ENCODE peak calls at places on chromosomes 16 and 17, in ten cellular contexts. Y is thoracic aorta; H is neural crest cell; G is right atrium auricular region; J is tibial nerve; B is fibroblast of lung; V is colonic mucosa; K is fibroblast of mammary gland; C is CD8-positive, alpha-beta T cell; D is keratinocyte. R is an unnamed sample.

GRCh38 chr17:44351961-44352921 is 7.1 kb downstream of the GRN start:
- DNase-seq in Y (no peak), H (no peak), G (no peak), J (no peak), B (no peak), V (no peak), K (no peak), C (no peak), D (no peak), R (no peak)

GRCh38 chr16:55943257-55943656 is 68.1 kb upstream of the CES5A start:
- DNase-seq in Y (no peak), H (no peak), G (no peak), J (no peak), B (no peak), V (no peak), K (peak; percentile 5), C (no peak), D (no peak), R (no peak)

GRCh38 chr17:21298056-21298982 is 13.8 kb downstream of the MAP2K3 start:
- DNase-seq in Y (no peak), H (no peak), G (no peak), J (no peak), B (no peak), V (no peak), K (no peak), C (no peak), D (no peak), R (no peak)

GRCh38 chr16:57728336-57729181 is 7.0 kb upstream of the KATNB1 start:
- DNase-seq in Y (no peak), H (no peak), G (no peak), J (no peak), B (no peak), V (no peak), K (no peak), C (no peak), D (no peak), R (no peak)

GRCh38 chr17:37138726-37139125 is 190.0 kb downstream of the AATF start:
- DNase-seq in Y (no peak), H (no peak), G (no peak), J (no peak), B (no peak), V (no peak), K (no peak), C (no peak), D (no peak), R (no peak)

GRCh38 chr17:41127371-41127770 is 3.4 kb upstream of the KRTAP4-12 start:
- DNase-seq in Y (no peak), H (no peak), G (no peak), J (no peak), B (no peak), V (no peak), K (no peak), C (no peak), D (no peak), R (no peak)

GRCh38 chr17:43713494-43714162 is 45.0 kb downstream of the SOST start:
- DNase-seq in Y (no peak), H (peak; percentile 31), G (no peak), J (no peak), B (peak; percentile 34), V (peak; percentile 27), K (no peak), C (no peak), D (no peak), R (peak; percentile 36)

GRCh38 chr17:57406131-57406980 is 150.0 kb downstream of the MSI2 start:
- DNase-seq in Y (no peak), H (peak; percentile 49), G (no peak), J (no peak), B (peak; percentile 96), V (peak; percentile 26), K (no peak), C (no peak), D (no peak), R (no peak)

GRCh38 chr17:45098869-45099616 is 33.3 kb downstream of the PLCD3 start:
- DNase-seq in Y (peak; percentile 84), H (peak; percentile 89), G (peak; percentile 95), J (peak; percentile 93), B (peak; percentile 58), V (peak; percentile 89), K (peak; percentile 78), C (peak; percentile 80), D (no peak), R (peak; percentile 95)

GRCh38 chr16:70695351-70696070 is 9.7 kb upstream of the MTSS2 start:
- DNase-seq in Y (no peak), H (no peak), G (no peak), J (no peak), B (peak; percentile 41), V (peak; percentile 54), K (no peak), C (peak; percentile 29), D (no peak), R (no peak)
- TF ChIP-seq CTCF in Y (no peak), H (no peak), G (no peak), J (no peak), B (no peak), V (no peak), K (no peak), C (no peak), D (no peak), R (no peak)

DNA sequence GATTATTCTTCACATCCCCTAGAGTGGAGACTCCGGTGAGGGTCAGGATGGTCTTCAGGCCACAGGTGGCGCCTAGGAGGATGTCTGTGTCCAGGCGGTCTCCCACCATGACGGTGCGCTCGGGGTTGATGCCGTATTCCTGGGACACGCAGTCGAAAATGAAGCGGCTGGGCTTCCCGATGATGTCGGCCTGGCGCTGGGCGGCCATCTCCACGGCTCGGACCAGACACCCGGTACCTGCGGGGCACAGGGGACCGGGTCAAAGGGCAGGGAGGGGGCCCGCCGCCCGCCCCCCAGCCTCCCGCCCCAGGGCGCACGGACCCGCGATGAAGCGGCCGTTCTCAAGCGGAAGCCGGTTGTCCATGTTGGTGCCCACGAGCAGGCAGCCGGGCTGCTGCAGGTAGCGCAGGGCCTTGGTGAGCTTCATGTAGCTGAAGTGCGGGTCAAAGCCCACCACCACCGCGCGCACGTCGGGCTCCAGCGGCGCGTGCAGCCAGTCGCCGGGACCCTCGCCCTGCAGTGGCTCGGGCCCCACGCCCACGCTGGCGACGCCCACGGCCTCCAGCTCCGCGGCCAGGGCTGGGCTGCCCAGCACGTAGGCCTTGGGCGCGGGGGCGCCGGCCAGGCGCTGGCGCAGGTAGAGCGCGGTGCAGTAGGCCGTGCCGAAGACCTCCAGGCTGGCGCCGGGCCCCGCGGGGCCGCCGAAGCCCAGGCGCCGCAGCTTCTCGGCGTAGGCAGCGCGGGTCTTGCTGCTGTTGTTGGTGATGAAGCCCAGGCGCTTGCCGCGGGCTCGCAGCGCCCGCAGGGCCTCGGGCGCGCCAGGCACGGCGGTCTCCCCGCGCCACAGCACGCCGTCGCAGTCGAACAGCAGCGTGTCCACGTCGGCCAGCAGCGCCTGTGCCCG is 571 bp downstream of the PGP start:
- DNase-seq in Y (no peak), H (no peak), G (no peak), J (no peak), B (no peak), V (no peak), K (no peak), C (no peak), D (no peak), R (no peak)
- TF ChIP-seq CTCF in Y (no peak), H (no peak), G (no peak), J (no peak), B (no peak), V (no peak), K (no peak), C (no peak), D (no peak), R (no peak)

DNA sequence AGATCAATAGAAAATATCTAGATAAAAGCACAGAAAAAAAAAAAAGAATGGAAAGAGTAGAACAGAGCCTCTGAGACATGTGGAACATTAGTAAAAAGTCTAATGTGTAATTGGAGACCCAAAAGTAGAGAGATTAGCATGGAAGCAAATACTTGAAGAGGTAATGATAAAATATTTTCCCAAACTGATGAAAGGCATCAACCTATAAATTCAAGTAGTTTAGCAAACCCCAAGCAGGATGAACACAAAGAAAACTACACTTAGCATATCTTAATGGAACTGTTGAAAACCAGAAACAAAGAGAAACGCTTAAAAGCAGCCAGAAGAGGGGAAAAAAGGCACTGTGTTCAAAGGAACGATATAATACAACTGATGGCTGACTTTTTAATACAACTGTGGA is 16.4 kb downstream of the NF1 start:
- DNase-seq in Y (no peak), H (no peak), G (no peak), J (no peak), B (no peak), V (no peak), K (no peak), C (no peak), D (no peak), R (no peak)
- TF ChIP-seq CTCF in Y (no peak), H (no peak), G (no peak), J (no peak), B (no peak), V (no peak), K (no peak), C (no peak), D (no peak), R (no peak)

GRCh38 chr17:72826602-72827001 is 265.9 kb downstream of the SLC39A11 start:
- DNase-seq in Y (no peak), H (no peak), G (no peak), J (no peak), B (peak; percentile 59), V (no peak), K (peak; percentile 56), C (no peak), D (peak; percentile 23), R (no peak)
- TF ChIP-seq CTCF in Y (no peak), H (peak; percentile 33), G (no peak), J (no peak), B (no peak), V (no peak), K (peak; percentile 7), C (no peak), D (no peak), R (peak; percentile 41)

GRCh38 chr16:88667496-88667895 is 4.6 kb upstream of the MVD start:
- DNase-seq in Y (no peak), H (no peak), G (no peak), J (no peak), B (no peak), V (no peak), K (no peak), C (no peak), D (no peak), R (no peak)
- TF ChIP-seq CTCF in Y (no peak), H (no peak), G (no peak), J (no peak), B (no peak), V (no peak), K (no peak), C (no peak), D (no peak), R (no peak)

DNA sequence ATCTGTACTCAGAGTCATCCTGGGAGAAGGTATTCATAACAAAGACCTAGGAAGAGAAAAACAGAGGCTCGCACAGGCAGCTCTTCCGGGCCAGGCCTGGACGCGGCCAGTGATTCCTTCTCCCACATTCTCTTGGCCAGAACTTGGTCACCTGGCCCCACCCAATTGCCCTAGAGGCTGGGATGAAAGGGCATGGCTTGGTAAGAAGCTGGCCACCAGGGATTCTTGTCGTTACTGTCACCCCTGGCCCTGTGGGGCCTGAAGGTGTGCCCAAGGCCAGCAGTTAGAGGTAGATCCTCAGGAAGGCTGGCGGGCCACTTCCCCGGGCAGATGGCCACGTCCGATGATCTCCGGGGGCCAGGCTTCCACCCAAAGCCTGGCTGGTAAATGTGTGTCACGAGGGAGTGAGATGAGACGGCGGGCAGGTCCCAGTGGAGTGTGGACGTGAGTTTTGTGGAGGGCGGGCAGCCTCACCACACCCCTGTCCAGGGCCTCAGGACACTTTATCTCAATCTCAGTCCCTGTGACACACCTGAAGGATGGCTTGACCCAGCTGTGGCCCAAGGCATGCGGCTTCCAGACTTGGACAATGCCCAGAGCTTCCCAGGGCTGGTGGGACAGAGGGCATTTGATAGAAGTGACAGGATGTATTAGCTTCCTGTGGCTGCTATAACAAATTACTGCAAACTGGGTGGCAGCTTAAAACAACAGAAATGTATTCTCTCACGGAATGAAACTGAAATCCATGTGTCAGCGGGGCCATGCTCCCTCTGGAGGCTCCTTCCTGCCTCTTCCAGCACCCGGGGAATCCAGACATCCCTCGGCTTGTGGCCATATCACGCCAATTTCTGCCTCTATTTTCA is 66.3 kb upstream of the GSE1 start:
- DNase-seq in Y (no peak), H (no peak), G (no peak), J (no peak), B (no peak), V (no peak), K (no peak), C (no peak), D (no peak), R (no peak)
- TF ChIP-seq CTCF in Y (no peak), H (peak; percentile 26), G (no peak), J (no peak), B (peak; percentile 27), V (no peak), K (peak; percentile 7), C (no peak), D (peak; percentile 21), R (no peak)